ENCODE peak calls at places on chromosomes 4 and X, in four cellular contexts. One of them, this sample, is unnamed.

GRCh38 chr4:105196523-105197145 is 50.0 kb downstream of the TET2 start:
- DNase-seq in A549: peak; percentile 1
- DNase-seq in HepG2: no peak
- DNase-seq in GM12878: peak; percentile 35
- DNase-seq in this sample: no peak

GRCh38 chrX:19625612-19626011 is 110.3 kb upstream of the MAP3K15 start:
- DNase-seq in HepG2: no peak
- DNase-seq in A549: no peak
- DNase-seq in GM12878: no peak
- DNase-seq in this sample: no peak

GRCh38 chr4:123588631-123589223 is 192.1 kb downstream of the SPRY1 start:
- DNase-seq in A549: peak; percentile 16
- DNase-seq in HepG2: peak; percentile 86
- DNase-seq in GM12878: peak; percentile 84
- DNase-seq in this sample: no peak

GRCh38 chr4:150237110-150237852 is 159.0 kb downstream of the DCLK2 start:
- DNase-seq in HepG2: no peak
- DNase-seq in A549: peak; percentile 46
- DNase-seq in GM12878: no peak
- DNase-seq in this sample: no peak

GRCh38 chr4:40675166-40675565 is 45.5 kb upstream of the RBM47 start:
- DNase-seq in A549: no peak
- DNase-seq in GM12878: no peak
- DNase-seq in HepG2: no peak
- DNase-seq in this sample: no peak

GRCh38 chr4:174217273-174218126 is 66.0 kb downstream of the FBXO8 start:
- DNase-seq in GM12878: no peak
- DNase-seq in A549: no peak
- DNase-seq in HepG2: no peak
- DNase-seq in this sample: peak; percentile 85

GRCh38 chr4:161279095-161279494 is 884.7 kb downstream of the FSTL5 start:
- DNase-seq in GM12878: no peak
- DNase-seq in A549: no peak
- DNase-seq in HepG2: no peak
- DNase-seq in this sample: no peak

GRCh38 chrX:94743478-94743877 is 1069.5 kb downstream of the FAM133A start:
- DNase-seq in HepG2: no peak
- DNase-seq in A549: no peak
- DNase-seq in GM12878: peak; percentile 4
- DNase-seq in this sample: no peak

GRCh38 chr4:76293705-76294274 is 12.7 kb upstream of the STBD1 start:
- DNase-seq in HepG2: no peak
- DNase-seq in A549: no peak
- DNase-seq in GM12878: no peak
- DNase-seq in this sample: no peak

GRCh38 chr4:93066746-93067145 is 761.8 kb upstream of the ATOH1 start:
- DNase-seq in HepG2: no peak
- DNase-seq in GM12878: no peak
- DNase-seq in A549: no peak
- DNase-seq in this sample: no peak

GRCh38 chrX:74383611-74384010 is 37.7 kb upstream of the SLC16A2 start:
- DNase-seq in A549: peak; percentile 36
- DNase-seq in HepG2: peak; percentile 13
- DNase-seq in GM12878: no peak
- DNase-seq in this sample: peak; percentile 41

GRCh38 chr4:113263274-113263673 is 213.8 kb downstream of the ANK2 start:
- DNase-seq in A549: no peak
- DNase-seq in GM12878: no peak
- DNase-seq in HepG2: no peak
- DNase-seq in this sample: no peak

GRCh38 chrX:3191821-3192220 is 150.6 kb downstream of the ARSF start:
- DNase-seq in HepG2: no peak
- DNase-seq in A549: no peak
- DNase-seq in GM12878: no peak
- DNase-seq in this sample: no peak

GRCh38 chr4:117968606-117969005 is 65.7 kb upstream of the NDST3 start:
- DNase-seq in GM12878: no peak
- DNase-seq in HepG2: no peak
- DNase-seq in A549: no peak
- DNase-seq in this sample: no peak

GRCh38 chr4:112704991-112705845 is 68.3 kb downstream of the LARP7 start:
- DNase-seq in A549: peak; percentile 18
- DNase-seq in HepG2: peak; percentile 8
- DNase-seq in GM12878: no peak
- DNase-seq in this sample: peak; percentile 82

GRCh38 chrX:150094996-150095395 is 156.7 kb upstream of the EOLA2 start:
- DNase-seq in HepG2: no peak
- DNase-seq in GM12878: no peak
- DNase-seq in A549: no peak
- DNase-seq in this sample: no peak

GRCh38 chr4:174265917-174266316 is 17.6 kb downstream of the FBXO8 start:
- DNase-seq in HepG2: no peak
- DNase-seq in A549: no peak
- DNase-seq in GM12878: no peak
- DNase-seq in this sample: peak; percentile 46

GRCh38 chr4:121147923-121148443 is 16.1 kb downstream of the TNIP3 start:
- DNase-seq in GM12878: no peak
- DNase-seq in HepG2: no peak
- DNase-seq in A549: no peak
- DNase-seq in this sample: no peak

GRCh38 chrX:110846071-110846470 is 50.5 kb upstream of the CHRDL1 start:
- DNase-seq in HepG2: no peak
- DNase-seq in A549: no peak
- DNase-seq in GM12878: no peak
- DNase-seq in this sample: no peak

GRCh38 chr4:105186701-105187158 is 40.1 kb downstream of the TET2 start:
- DNase-seq in A549: no peak
- DNase-seq in HepG2: no peak
- DNase-seq in GM12878: no peak
- DNase-seq in this sample: no peak

GRCh38 chr4:9771069-9771468 is 10.4 kb upstream of the DRD5 start:
- DNase-seq in HepG2: no peak
- DNase-seq in GM12878: no peak
- DNase-seq in A549: no peak
- DNase-seq in this sample: no peak

GRCh38 chr4:40255722-40256281 is 59.0 kb downstream of the RHOH start:
- DNase-seq in GM12878: no peak
- DNase-seq in A549: peak; percentile 64
- DNase-seq in HepG2: peak; percentile 71
- DNase-seq in this sample: no peak

GRCh38 chrX:115573172-115573571 is 12.2 kb downstream of the PLS3 start:
- DNase-seq in HepG2: no peak
- DNase-seq in A549: no peak
- DNase-seq in GM12878: no peak
- DNase-seq in this sample: no peak

GRCh38 chr4:109947457-109947856 is 34.8 kb downstream of the EGF start:
- DNase-seq in A549: no peak
- DNase-seq in HepG2: no peak
- DNase-seq in GM12878: no peak
- DNase-seq in this sample: no peak
- TF ChIP-seq USF2 in A549: no peak
- TF ChIP-seq USF2 in HepG2: no peak
- TF ChIP-seq USF2 in GM12878: no peak
- TF ChIP-seq USF2 in this sample: no peak

GRCh38 chr4:19780871-19781270 is 470.8 kb upstream of the SLIT2 start:
- DNase-seq in HepG2: no peak
- DNase-seq in A549: no peak
- DNase-seq in GM12878: no peak
- DNase-seq in this sample: no peak

GRCh38 chr4:19772581-19772980 is 479.1 kb upstream of the SLIT2 start:
- DNase-seq in A549: no peak
- DNase-seq in HepG2: no peak
- DNase-seq in GM12878: no peak
- DNase-seq in this sample: no peak

GRCh38 chr4:19776929-19777328 is 474.8 kb upstream of the SLIT2 start:
- DNase-seq in A549: no peak
- DNase-seq in GM12878: no peak
- DNase-seq in HepG2: no peak
- DNase-seq in this sample: no peak

GRCh38 chr4:19774690-19775256 is 476.9 kb upstream of the SLIT2 start:
- DNase-seq in GM12878: no peak
- DNase-seq in HepG2: no peak
- DNase-seq in A549: no peak
- DNase-seq in this sample: no peak

GRCh38 chr4:19776021-19776459 is 475.7 kb upstream of the SLIT2 start:
- DNase-seq in A549: peak; percentile 17
- DNase-seq in HepG2: no peak
- DNase-seq in GM12878: no peak
- DNase-seq in this sample: no peak
- TF ChIP-seq REST in A549: no peak
- TF ChIP-seq REST in HepG2: no peak
- TF ChIP-seq REST in GM12878: no peak
- TF ChIP-seq REST in this sample: no peak

DNA sequence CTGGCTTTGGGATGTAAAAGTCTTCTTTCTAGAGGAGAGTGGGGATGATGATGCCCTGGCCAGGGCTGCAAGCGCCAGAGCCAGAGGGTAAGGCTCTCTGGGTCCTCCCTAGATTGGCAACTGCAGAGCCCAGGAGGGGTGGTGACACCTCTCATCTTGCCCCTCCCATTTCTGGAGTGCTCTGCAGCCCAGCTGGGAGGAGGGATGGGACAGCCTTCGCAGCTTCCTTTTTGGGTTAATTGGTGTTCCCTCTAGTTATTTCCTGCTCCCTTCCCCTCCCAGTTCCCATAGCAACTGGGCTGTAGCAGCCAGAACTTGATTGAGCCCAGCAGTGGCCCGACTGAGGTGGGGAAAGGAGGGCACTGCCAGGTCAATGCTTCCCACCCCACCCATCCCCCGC is 19.2 kb downstream of the NALF2 start:
- DNase-seq in HepG2: no peak
- DNase-seq in GM12878: no peak
- DNase-seq in A549: no peak
- DNase-seq in this sample: no peak
- TF ChIP-seq PBX3 in HepG2: no peak
- TF ChIP-seq PBX3 in GM12878: no peak
- TF ChIP-seq PBX3 in A549: no peak
- TF ChIP-seq PBX3 in this sample: no peak

GRCh38 chrX:130413415-130413814 is 11.6 kb downstream of the RBMX2 start:
- DNase-seq in GM12878: no peak
- DNase-seq in A549: no peak
- DNase-seq in HepG2: no peak
- DNase-seq in this sample: no peak
- TF ChIP-seq USF2 in GM12878: no peak
- TF ChIP-seq USF2 in A549: no peak
- TF ChIP-seq USF2 in HepG2: no peak
- TF ChIP-seq USF2 in this sample: no peak

GRCh38 chrX:96538104-96538725 is 146.4 kb upstream of the DIAPH2 start:
- DNase-seq in HepG2: no peak
- DNase-seq in A549: no peak
- DNase-seq in GM12878: no peak
- DNase-seq in this sample: no peak
- TF ChIP-seq REST in HepG2: no peak
- TF ChIP-seq REST in A549: no peak
- TF ChIP-seq REST in GM12878: no peak
- TF ChIP-seq REST in this sample: no peak

GRCh38 chr4:3208826-3209225 is 40.1 kb upstream of the MSANTD1 start:
- DNase-seq in GM12878: no peak
- DNase-seq in A549: no peak
- DNase-seq in HepG2: no peak
- DNase-seq in this sample: no peak

GRCh38 chr4:3211866-3212265 is 37.1 kb upstream of the MSANTD1 start:
- DNase-seq in GM12878: no peak
- DNase-seq in HepG2: no peak
- DNase-seq in A549: no peak
- DNase-seq in this sample: no peak

GRCh38 chr4:3210467-3210866 is 38.5 kb upstream of the MSANTD1 start:
- DNase-seq in A549: no peak
- DNase-seq in HepG2: no peak
- DNase-seq in GM12878: no peak
- DNase-seq in this sample: no peak

GRCh38 chr4:3207531-3208037 is 41.4 kb upstream of the MSANTD1 start:
- DNase-seq in GM12878: no peak
- DNase-seq in HepG2: peak; percentile 96
- DNase-seq in A549: no peak
- DNase-seq in this sample: peak; percentile 44

GRCh38 chr4:3209551-3210325 is 39.2 kb upstream of the MSANTD1 start:
- DNase-seq in HepG2: no peak
- DNase-seq in A549: no peak
- DNase-seq in GM12878: no peak
- DNase-seq in this sample: no peak
- TF ChIP-seq PBX3 in HepG2: no peak
- TF ChIP-seq PBX3 in A549: no peak
- TF ChIP-seq PBX3 in GM12878: no peak
- TF ChIP-seq PBX3 in this sample: no peak

DNA sequence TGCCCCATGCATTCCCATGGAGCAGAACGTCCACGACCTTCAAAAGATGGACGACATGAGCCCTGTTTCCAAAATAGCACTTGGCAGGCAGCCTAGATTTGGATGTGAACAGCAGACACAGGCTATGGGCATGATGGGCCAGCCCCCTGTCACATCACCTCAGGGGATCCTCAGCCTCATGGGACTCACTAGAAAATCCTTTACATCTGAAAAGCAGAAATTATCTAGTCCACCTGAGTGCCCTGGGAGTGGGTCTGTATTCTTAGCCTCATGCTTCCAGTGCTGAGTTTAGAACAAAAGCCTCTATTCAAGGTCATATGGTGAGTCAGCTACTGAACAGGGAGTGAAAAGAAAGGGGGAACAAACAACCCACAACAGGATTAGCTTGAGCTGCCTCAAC is 35.8 kb downstream of the GRIA3 start:
- DNase-seq in HepG2: peak; percentile 11
- DNase-seq in A549: no peak
- DNase-seq in GM12878: no peak
- DNase-seq in this sample: peak; percentile 27
- TF ChIP-seq USF2 in HepG2: no peak
- TF ChIP-seq USF2 in A549: no peak
- TF ChIP-seq USF2 in GM12878: no peak
- TF ChIP-seq USF2 in this sample: no peak